ENCODE peak calls at places on chromosomes 6 and 20, in five cellular contexts. One of them, this sample, is unnamed.
A peak's percentile ranks its signal among the peaks of the same experiment; 100 is the strongest.

GRCh38 chr6:81999270-81999669 is 246.8 kb upstream of the TENT5A start:
- DNase-seq in heart right ventricle: no peak
- DNase-seq in activated CD4-positive, alpha-beta T cell treated with anti-CD3 and anti-CD28 coated beads, Interleukin-2, amount 50 U/mL, for 24 hours: no peak
- DNase-seq in GM23338: no peak
- DNase-seq in LHCN-M2: peak; percentile 37
- DNase-seq in this sample: no peak

GRCh38 chr20:8344106-8344505 is 212.0 kb downstream of the PLCB1 start:
- DNase-seq in heart right ventricle: no peak
- DNase-seq in activated CD4-positive, alpha-beta T cell treated with anti-CD3 and anti-CD28 coated beads, Interleukin-2, amount 50 U/mL, for 24 hours: no peak
- DNase-seq in GM23338: no peak
- DNase-seq in LHCN-M2: no peak
- DNase-seq in this sample: no peak

GRCh38 chr6:40695114-40695513 is 108.0 kb upstream of the LRFN2 start:
- DNase-seq in heart right ventricle: no peak
- DNase-seq in activated CD4-positive, alpha-beta T cell treated with anti-CD3 and anti-CD28 coated beads, Interleukin-2, amount 50 U/mL, for 24 hours: no peak
- DNase-seq in GM23338: peak; percentile 60
- DNase-seq in LHCN-M2: no peak
- DNase-seq in this sample: no peak

GRCh38 chr6:131456565-131456964 is 116.5 kb upstream of the ARG1 start:
- DNase-seq in heart right ventricle: no peak
- DNase-seq in activated CD4-positive, alpha-beta T cell treated with anti-CD3 and anti-CD28 coated beads, Interleukin-2, amount 50 U/mL, for 24 hours: no peak
- DNase-seq in GM23338: no peak
- DNase-seq in LHCN-M2: no peak
- DNase-seq in this sample: no peak

GRCh38 chr6:154865291-154865690 is 129.8 kb upstream of the TIAM2 start:
- DNase-seq in heart right ventricle: no peak
- DNase-seq in activated CD4-positive, alpha-beta T cell treated with anti-CD3 and anti-CD28 coated beads, Interleukin-2, amount 50 U/mL, for 24 hours: no peak
- DNase-seq in GM23338: no peak
- DNase-seq in LHCN-M2: peak; percentile 29
- DNase-seq in this sample: no peak

GRCh38 chr20:43681468-43681942 is 14.6 kb downstream of the MYBL2 start:
- DNase-seq in heart right ventricle: peak; percentile 33
- DNase-seq in activated CD4-positive, alpha-beta T cell treated with anti-CD3 and anti-CD28 coated beads, Interleukin-2, amount 50 U/mL, for 24 hours: no peak
- DNase-seq in GM23338: peak; percentile 26
- DNase-seq in LHCN-M2: no peak
- DNase-seq in this sample: no peak

GRCh38 chr6:161355731-161356130 is 81.9 kb upstream of the AGPAT4 start:
- DNase-seq in heart right ventricle: no peak
- DNase-seq in activated CD4-positive, alpha-beta T cell treated with anti-CD3 and anti-CD28 coated beads, Interleukin-2, amount 50 U/mL, for 24 hours: no peak
- DNase-seq in GM23338: no peak
- DNase-seq in LHCN-M2: no peak
- DNase-seq in this sample: no peak

GRCh38 chr6:168941036-168941435 is 312.6 kb downstream of the THBS2 start:
- DNase-seq in heart right ventricle: no peak
- DNase-seq in activated CD4-positive, alpha-beta T cell treated with anti-CD3 and anti-CD28 coated beads, Interleukin-2, amount 50 U/mL, for 24 hours: no peak
- DNase-seq in GM23338: no peak
- DNase-seq in LHCN-M2: no peak
- DNase-seq in this sample: no peak

GRCh38 chr20:25273046-25273445 is 25.2 kb downstream of the PYGB start:
- DNase-seq in heart right ventricle: no peak
- DNase-seq in activated CD4-positive, alpha-beta T cell treated with anti-CD3 and anti-CD28 coated beads, Interleukin-2, amount 50 U/mL, for 24 hours: no peak
- DNase-seq in GM23338: no peak
- DNase-seq in LHCN-M2: no peak
- DNase-seq in this sample: no peak

GRCh38 chr20:40617594-40617993 is 71.4 kb downstream of the MAFB start:
- DNase-seq in heart right ventricle: no peak
- DNase-seq in activated CD4-positive, alpha-beta T cell treated with anti-CD3 and anti-CD28 coated beads, Interleukin-2, amount 50 U/mL, for 24 hours: no peak
- DNase-seq in GM23338: no peak
- DNase-seq in LHCN-M2: no peak
- DNase-seq in this sample: no peak

GRCh38 chr6:39343461-39343870 is 21.0 kb upstream of the KCNK16 start:
- DNase-seq in heart right ventricle: no peak
- DNase-seq in activated CD4-positive, alpha-beta T cell treated with anti-CD3 and anti-CD28 coated beads, Interleukin-2, amount 50 U/mL, for 24 hours: no peak
- DNase-seq in GM23338: peak; percentile 22
- DNase-seq in LHCN-M2: no peak
- DNase-seq in this sample: no peak

GRCh38 chr20:33875055-33875454 is 63.9 kb downstream of the CHMP4B start:
- DNase-seq in heart right ventricle: no peak
- DNase-seq in activated CD4-positive, alpha-beta T cell treated with anti-CD3 and anti-CD28 coated beads, Interleukin-2, amount 50 U/mL, for 24 hours: no peak
- DNase-seq in GM23338: no peak
- DNase-seq in LHCN-M2: no peak
- DNase-seq in this sample: no peak